ENCODE peak calls at places on chromosomes 13 and 19, in eight cellular contexts. One of them, this sample, is unnamed.
A peak's percentile ranks its signal among the peaks of the same experiment; 100 is the strongest.

GRCh38 chr13:28046981-28047380 is 53.4 kb downstream of the FLT3 start:
- DNase-seq in brain microvascular endothelial cell: peak; percentile 74
- DNase-seq in activated CD4-positive, alpha-beta T cell treated with anti-CD3 and anti-CD28 coated beads, Interleukin-2, amount 50 U/mL, for 4 hours: no peak
- DNase-seq in fibroblast of lung: peak; percentile 43
- DNase-seq in memory B cell: no peak
- DNase-seq in naive thymus-derived CD4-positive, alpha-beta T cell: no peak
- DNase-seq in COR-L47: no peak
- DNase-seq in cardiac fibroblast: peak; percentile 9
- DNase-seq in this sample: no peak

GRCh38 chr13:99778500-99778899 is 193.1 kb downstream of the ZIC5 start:
- DNase-seq in brain microvascular endothelial cell: no peak
- DNase-seq in cardiac fibroblast: no peak
- DNase-seq in COR-L47: no peak
- DNase-seq in activated CD4-positive, alpha-beta T cell treated with anti-CD3 and anti-CD28 coated beads, Interleukin-2, amount 50 U/mL, for 4 hours: no peak
- DNase-seq in memory B cell: no peak
- DNase-seq in naive thymus-derived CD4-positive, alpha-beta T cell: no peak
- DNase-seq in fibroblast of lung: no peak
- DNase-seq in this sample: no peak

GRCh38 chr19:42010245-42011126 is 16.5 kb upstream of the ATP1A3 start:
- DNase-seq in brain microvascular endothelial cell: no peak
- DNase-seq in activated CD4-positive, alpha-beta T cell treated with anti-CD3 and anti-CD28 coated beads, Interleukin-2, amount 50 U/mL, for 4 hours: no peak
- DNase-seq in fibroblast of lung: no peak
- DNase-seq in COR-L47: no peak
- DNase-seq in memory B cell: no peak
- DNase-seq in cardiac fibroblast: peak; percentile 51
- DNase-seq in naive thymus-derived CD4-positive, alpha-beta T cell: no peak
- DNase-seq in this sample: no peak

GRCh38 chr19:47609885-47610545 is 1.1 kb downstream of the BICRA start:
- DNase-seq in brain microvascular endothelial cell: no peak
- DNase-seq in activated CD4-positive, alpha-beta T cell treated with anti-CD3 and anti-CD28 coated beads, Interleukin-2, amount 50 U/mL, for 4 hours: peak; percentile 39
- DNase-seq in memory B cell: no peak
- DNase-seq in fibroblast of lung: peak; percentile 36
- DNase-seq in cardiac fibroblast: peak; percentile 48
- DNase-seq in naive thymus-derived CD4-positive, alpha-beta T cell: peak; percentile 61
- DNase-seq in COR-L47: no peak
- DNase-seq in this sample: peak; percentile 25

GRCh38 chr13:39493966-39494365 is 109.0 kb downstream of the LHFPL6 start:
- DNase-seq in fibroblast of lung: no peak
- DNase-seq in activated CD4-positive, alpha-beta T cell treated with anti-CD3 and anti-CD28 coated beads, Interleukin-2, amount 50 U/mL, for 4 hours: no peak
- DNase-seq in cardiac fibroblast: no peak
- DNase-seq in COR-L47: no peak
- DNase-seq in memory B cell: no peak
- DNase-seq in brain microvascular endothelial cell: no peak
- DNase-seq in naive thymus-derived CD4-positive, alpha-beta T cell: no peak
- DNase-seq in this sample: no peak

GRCh38 chr13:99433543-99434075 is 67.7 kb upstream of the TM9SF2 start:
- DNase-seq in brain microvascular endothelial cell: no peak
- DNase-seq in fibroblast of lung: no peak
- DNase-seq in COR-L47: no peak
- DNase-seq in activated CD4-positive, alpha-beta T cell treated with anti-CD3 and anti-CD28 coated beads, Interleukin-2, amount 50 U/mL, for 4 hours: no peak
- DNase-seq in memory B cell: no peak
- DNase-seq in cardiac fibroblast: no peak
- DNase-seq in naive thymus-derived CD4-positive, alpha-beta T cell: no peak
- DNase-seq in this sample: no peak

GRCh38 chr19:48244289-48244688 is 11.4 kb downstream of the CARD8 start:
- DNase-seq in COR-L47: no peak
- DNase-seq in cardiac fibroblast: peak; percentile 58
- DNase-seq in fibroblast of lung: peak; percentile 6
- DNase-seq in memory B cell: no peak
- DNase-seq in activated CD4-positive, alpha-beta T cell treated with anti-CD3 and anti-CD28 coated beads, Interleukin-2, amount 50 U/mL, for 4 hours: peak; percentile 23
- DNase-seq in naive thymus-derived CD4-positive, alpha-beta T cell: peak; percentile 53
- DNase-seq in brain microvascular endothelial cell: peak; percentile 26
- DNase-seq in this sample: peak; percentile 82

GRCh38 chr13:64782459-64782858 is 2447.7 kb downstream of the PCDH9 start:
- DNase-seq in brain microvascular endothelial cell: no peak
- DNase-seq in activated CD4-positive, alpha-beta T cell treated with anti-CD3 and anti-CD28 coated beads, Interleukin-2, amount 50 U/mL, for 4 hours: no peak
- DNase-seq in memory B cell: no peak
- DNase-seq in COR-L47: no peak
- DNase-seq in fibroblast of lung: no peak
- DNase-seq in cardiac fibroblast: no peak
- DNase-seq in naive thymus-derived CD4-positive, alpha-beta T cell: no peak
- DNase-seq in this sample: no peak

GRCh38 chr13:88000787-88001186 is 329.6 kb downstream of the SLITRK5 start:
- DNase-seq in cardiac fibroblast: no peak
- DNase-seq in COR-L47: no peak
- DNase-seq in brain microvascular endothelial cell: no peak
- DNase-seq in activated CD4-positive, alpha-beta T cell treated with anti-CD3 and anti-CD28 coated beads, Interleukin-2, amount 50 U/mL, for 4 hours: no peak
- DNase-seq in naive thymus-derived CD4-positive, alpha-beta T cell: no peak
- DNase-seq in fibroblast of lung: no peak
- DNase-seq in memory B cell: no peak
- DNase-seq in this sample: no peak